ENCODE peak calls at places on chromosomes 16 and 17, in seven cellular contexts. Y, V, K, N, X, P and G are unnamed samples.

GRCh38 chr16:79212114-79212791 is 388.3 kb downstream of the MAF start:
- DNase-seq in Y (no peak), V (no peak), K (no peak), N (no peak), X (no peak), P (peak), G (no peak)

GRCh38 chr16:49701867-49702494 is 153.9 kb downstream of the ZNF423 start:
- DNase-seq in Y (no peak), V (peak), K (peak), N (peak), X (no peak), P (no peak), G (peak)

GRCh38 chr17:48593126-48593829 is at the start of gene HOXB5:
- DNase-seq in Y (no peak), V (peak), K (no peak), N (no peak), X (no peak), P (no peak), G (no peak)

GRCh38 chr17:13385481-13385907 is 216.2 kb downstream of the HS3ST3A1 start:
- DNase-seq in Y (no peak), V (no peak), K (no peak), N (no peak), X (no peak), P (no peak), G (no peak)

GRCh38 chr17:43129671-43130010 is 4.5 kb upstream of the BRCA1 start:
- DNase-seq in Y (no peak), V (no peak), K (no peak), N (no peak), X (no peak), P (no peak), G (no peak)

GRCh38 chr16:468072-468821 is 42.8 kb downstream of the RAB11FIP3 start:
- DNase-seq in Y (no peak), V (no peak), K (no peak), N (no peak), X (no peak), P (peak), G (no peak)

GRCh38 chr16:29745853-29746345 is at the start of gene C16orf54:
- DNase-seq in Y (peak), V (no peak), K (no peak), N (peak), X (no peak), P (no peak), G (peak)

GRCh38 chr16:66653581-66654350 is 42.8 kb downstream of the CMTM4 start:
- DNase-seq in Y (no peak), V (peak), K (no peak), N (no peak), X (no peak), P (no peak), G (no peak)

GRCh38 chr17:8345951-8346665 is 6.5 kb downstream of the ODF4 start:
- DNase-seq in Y (no peak), V (no peak), K (no peak), N (no peak), X (no peak), P (no peak), G (no peak)

GRCh38 chr17:32944248-32945020 is 16.5 kb downstream of the TMEM98 start:
- DNase-seq in Y (no peak), V (no peak), K (no peak), N (no peak), X (no peak), P (no peak), G (no peak)

GRCh38 chr17:82937411-82938371 is 97.9 kb upstream of the ZNF750 start:
- DNase-seq in Y (no peak), V (no peak), K (peak), N (peak), X (no peak), P (no peak), G (peak)

GRCh38 chr17:82400830-82401229 is 17.3 kb upstream of the HEXD start:
- DNase-seq in Y (peak), V (no peak), K (no peak), N (peak), X (no peak), P (no peak), G (no peak)